ENCODE peak calls at places on chromosomes 7 and 10, in six cellular contexts. L, I, X, E, K and T are unnamed samples.

GRCh38 chr7:259751-260405 is 30.1 kb upstream of the FOXL3 start:
- DNase-seq in L (no peak), I (no peak), X (no peak), E (no peak), K (no peak), T (no peak)

GRCh38 chr7:41339913-41340676 is 362.8 kb downstream of the INHBA start:
- DNase-seq in L (no peak), I (no peak), X (no peak), E (no peak), K (no peak), T (no peak)

GRCh38 chr10:75887981-75888380 is 456.6 kb downstream of the LRMDA start:
- DNase-seq in L (no peak), I (no peak), X (no peak), E (no peak), K (no peak), T (no peak)

GRCh38 chr10:70052462-70053211 is at the start of gene MACROH2A2:
- DNase-seq in L (peak), I (peak), X (no peak), E (peak), K (peak), T (peak)

GRCh38 chr10:5283305-5284158 is 81.2 kb upstream of the UCN3 start:
- DNase-seq in L (peak), I (peak), X (no peak), E (peak), K (peak), T (peak)

GRCh38 chr10:44993226-44993921 is 7.3 kb upstream of the ZNF22 start:
- DNase-seq in L (no peak), I (no peak), X (no peak), E (peak), K (no peak), T (no peak)

GRCh38 chr7:90119178-90119971 is 34.9 kb upstream of the STEAP1 start:
- DNase-seq in L (no peak), I (no peak), X (no peak), E (no peak), K (peak), T (no peak)

GRCh38 chr7:117250245-117250644 is 72.6 kb downstream of the WNT2 start:
- DNase-seq in L (no peak), I (no peak), X (no peak), E (no peak), K (no peak), T (no peak)

GRCh38 chr7:51014811-51015210 is 232.1 kb upstream of the GRB10 start:
- DNase-seq in L (no peak), I (no peak), X (no peak), E (no peak), K (peak), T (no peak)

GRCh38 chr7:68121655-68122054 is 1125.0 kb downstream of the TYW1 start:
- DNase-seq in L (no peak), I (no peak), X (no peak), E (no peak), K (no peak), T (no peak)
- TF ChIP-seq EP300 in L (no peak), I (no peak), X (no peak), E (no peak), K (no peak), T (no peak)

DNA sequence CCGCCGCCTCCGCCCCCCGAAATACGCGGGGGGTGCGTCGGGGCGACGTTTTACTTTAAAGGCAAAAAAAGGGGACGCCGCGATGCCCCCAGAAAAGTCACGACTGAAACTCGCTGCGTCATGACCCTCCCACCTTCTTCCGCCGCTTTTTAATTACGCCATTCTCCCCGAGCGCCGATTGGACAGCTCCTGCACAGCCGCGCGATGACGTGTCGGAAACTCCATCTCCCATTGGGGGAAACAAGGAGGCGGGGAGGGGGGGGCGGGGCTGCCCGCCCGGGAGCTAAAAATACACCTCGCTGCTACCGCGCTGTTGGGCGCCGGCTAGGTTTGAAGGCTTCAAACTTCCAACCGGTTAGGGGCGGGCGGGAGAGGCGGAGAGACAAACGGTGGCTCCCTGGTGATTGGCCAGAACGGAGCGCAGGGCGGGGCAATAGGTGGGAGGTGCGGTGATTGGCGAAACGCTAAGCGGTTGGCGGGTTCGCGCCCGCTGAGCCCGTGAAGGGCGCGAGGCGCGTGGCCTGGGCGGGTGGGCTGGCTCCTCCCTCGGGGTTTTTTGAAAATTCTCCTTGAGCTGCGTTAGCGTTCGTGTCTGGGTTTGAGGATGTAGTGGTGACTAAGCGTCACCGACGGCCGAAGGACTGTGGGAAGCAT is at the start of gene RHEB:
- DNase-seq in L (peak), I (peak), X (peak), E (peak), K (peak), T (peak)
- TF ChIP-seq POLR2A in L (no peak), I (no peak), X (peak), E (peak), K (no peak), T (peak)

DNA sequence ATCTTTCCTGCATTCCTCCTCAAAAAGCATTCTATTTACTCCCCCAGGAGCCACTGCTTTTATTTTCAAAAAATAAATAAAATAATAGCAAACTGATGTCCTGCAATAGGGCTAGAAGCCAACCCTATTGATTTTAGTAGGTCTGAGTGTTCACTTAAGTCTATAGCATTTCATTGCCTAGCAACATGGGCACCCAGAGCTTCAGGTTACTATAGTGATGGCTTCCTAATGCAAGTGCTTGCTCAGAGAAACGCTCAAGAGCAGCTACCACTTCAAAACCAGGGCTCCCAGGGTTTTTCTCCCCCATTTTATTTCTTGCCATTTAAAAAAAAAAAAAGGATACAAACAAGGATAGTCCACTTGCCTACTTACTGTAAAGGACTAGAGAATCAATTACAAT is 133.5 kb downstream of the VPS41 start:
- DNase-seq in L (no peak), I (no peak), X (no peak), E (no peak), K (no peak), T (no peak)
- TF ChIP-seq EP300 in L (no peak), I (no peak), X (no peak), E (no peak), K (no peak), T (no peak)

DNA sequence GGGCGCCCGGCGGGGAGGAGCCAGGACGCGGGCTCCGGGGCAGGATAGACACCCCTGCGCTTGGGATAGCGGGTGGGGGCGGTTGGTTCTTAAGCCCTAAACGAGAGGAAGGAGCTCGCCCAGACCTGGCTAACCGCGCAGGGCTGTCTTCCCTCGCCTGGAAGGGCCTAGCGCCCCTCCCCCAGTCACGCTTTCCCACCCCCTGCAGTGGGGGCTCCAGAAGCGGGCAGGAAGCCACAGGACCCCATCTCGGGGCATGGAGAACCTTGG is 6.5 kb downstream of the SHH start:
- DNase-seq in L (no peak), I (no peak), X (no peak), E (no peak), K (no peak), T (no peak)
- TF ChIP-seq POLR2A in L (no peak), I (no peak), X (no peak), E (no peak), K (no peak), T (no peak)

GRCh38 chr7:36232971-36233550 is 80.0 kb downstream of the EEPD1 start:
- DNase-seq in L (no peak), I (no peak), X (no peak), E (no peak), K (no peak), T (no peak)

GRCh38 chr7:36232555-36232954 is 79.5 kb downstream of the EEPD1 start:
- DNase-seq in L (no peak), I (no peak), X (no peak), E (no peak), K (no peak), T (no peak)

GRCh38 chr7:36236073-36236472 is 83.0 kb downstream of the EEPD1 start:
- DNase-seq in L (no peak), I (no peak), X (no peak), E (no peak), K (peak), T (no peak)

DNA sequence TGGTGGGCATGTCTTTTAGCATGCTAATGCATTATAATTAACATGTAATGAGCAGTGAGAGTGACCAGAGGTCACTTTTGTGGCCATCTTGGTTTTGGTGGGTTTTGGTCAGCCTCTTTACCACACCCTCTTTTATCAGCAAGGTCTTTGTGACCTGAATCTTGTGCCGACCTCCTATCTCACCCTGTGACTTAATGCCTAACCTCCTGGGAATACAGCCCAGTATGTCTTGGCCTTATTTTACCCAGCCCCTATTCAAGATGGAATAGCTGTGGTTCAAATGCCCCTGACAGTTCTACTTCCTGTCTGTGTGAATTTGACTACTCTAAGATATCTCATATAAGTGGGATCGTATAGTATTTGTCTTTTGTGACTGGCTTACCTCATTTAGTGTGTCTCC is 85.1 kb downstream of the EEPD1 start:
- DNase-seq in L (no peak), I (no peak), X (no peak), E (no peak), K (no peak), T (no peak)
- TF ChIP-seq EP300 in L (no peak), I (no peak), X (no peak), E (no peak), K (no peak), T (no peak)

GRCh38 chr10:96043157-96043894 is at the start of gene CCNJ:
- DNase-seq in L (peak), I (peak), X (peak), E (peak), K (peak), T (peak)
- TF ChIP-seq POLR2A in L (peak), I (peak), X (peak), E (peak), K (peak), T (peak)

GRCh38 chr7:158783595-158783994 is 45.7 kb downstream of the ESYT2 start:
- DNase-seq in L (no peak), I (no peak), X (no peak), E (no peak), K (peak), T (no peak)

GRCh38 chr7:158784270-158784669 is 45.0 kb downstream of the ESYT2 start:
- DNase-seq in L (no peak), I (no peak), X (no peak), E (peak), K (peak), T (no peak)

GRCh38 chr7:158781976-158782637 is 47.2 kb downstream of the ESYT2 start:
- DNase-seq in L (no peak), I (no peak), X (no peak), E (no peak), K (peak), T (no peak)

GRCh38 chr7:158781217-158781975 is 47.9 kb downstream of the ESYT2 start:
- DNase-seq in L (no peak), I (no peak), X (no peak), E (no peak), K (no peak), T (no peak)

DNA sequence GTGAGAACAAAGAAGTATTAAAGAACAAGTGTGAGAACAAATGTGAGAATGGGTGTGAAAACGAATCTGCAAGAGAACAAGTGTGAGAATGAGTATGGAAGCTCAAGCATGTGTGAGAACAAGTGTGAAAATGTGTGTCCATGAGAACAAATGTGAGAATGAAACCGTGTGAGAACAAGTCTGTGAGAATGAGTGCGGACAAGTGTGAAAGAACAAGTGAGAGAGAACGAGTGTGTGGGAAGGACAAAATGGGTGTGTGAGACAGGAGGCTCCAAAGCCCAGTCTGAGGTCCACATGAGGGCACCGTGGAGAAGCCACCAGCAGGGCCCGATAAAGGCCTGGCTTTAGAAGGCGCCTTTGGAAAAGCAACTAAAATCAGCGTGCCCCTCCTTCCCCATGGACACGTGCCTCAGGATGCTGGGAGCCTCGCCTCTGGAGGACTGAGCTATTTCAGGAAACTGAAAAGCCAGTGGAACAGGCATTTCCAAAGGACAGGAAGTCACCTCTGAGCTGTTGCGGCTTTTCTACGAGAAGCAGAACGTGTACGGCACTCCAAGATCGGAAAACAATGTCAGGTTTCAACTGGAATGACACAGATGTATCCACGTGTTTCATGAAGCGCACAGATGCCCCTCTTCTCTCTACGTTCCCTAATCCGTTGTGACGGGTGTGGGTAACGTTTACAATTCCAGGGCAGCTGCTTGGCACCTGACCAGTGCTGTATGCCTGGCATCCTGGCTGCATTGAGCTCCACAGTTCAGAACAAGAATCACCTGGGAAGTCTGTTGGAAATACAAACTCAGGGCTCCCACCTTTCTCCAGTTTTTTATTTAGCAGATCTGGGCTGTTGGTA is 46.4 kb downstream of the ESYT2 start:
- DNase-seq in L (no peak), I (peak), X (no peak), E (peak), K (peak), T (peak)
- TF ChIP-seq EP300 in L (no peak), I (no peak), X (no peak), E (peak), K (no peak), T (no peak)

GRCh38 chr10:96122824-96123223 is 7.3 kb upstream of the ZNF518A start:
- DNase-seq in L (no peak), I (no peak), X (no peak), E (no peak), K (no peak), T (no peak)

GRCh38 chr10:96124230-96125141 is 5.6 kb upstream of the ZNF518A start:
- DNase-seq in L (peak), I (peak), X (no peak), E (no peak), K (peak), T (peak)

DNA sequence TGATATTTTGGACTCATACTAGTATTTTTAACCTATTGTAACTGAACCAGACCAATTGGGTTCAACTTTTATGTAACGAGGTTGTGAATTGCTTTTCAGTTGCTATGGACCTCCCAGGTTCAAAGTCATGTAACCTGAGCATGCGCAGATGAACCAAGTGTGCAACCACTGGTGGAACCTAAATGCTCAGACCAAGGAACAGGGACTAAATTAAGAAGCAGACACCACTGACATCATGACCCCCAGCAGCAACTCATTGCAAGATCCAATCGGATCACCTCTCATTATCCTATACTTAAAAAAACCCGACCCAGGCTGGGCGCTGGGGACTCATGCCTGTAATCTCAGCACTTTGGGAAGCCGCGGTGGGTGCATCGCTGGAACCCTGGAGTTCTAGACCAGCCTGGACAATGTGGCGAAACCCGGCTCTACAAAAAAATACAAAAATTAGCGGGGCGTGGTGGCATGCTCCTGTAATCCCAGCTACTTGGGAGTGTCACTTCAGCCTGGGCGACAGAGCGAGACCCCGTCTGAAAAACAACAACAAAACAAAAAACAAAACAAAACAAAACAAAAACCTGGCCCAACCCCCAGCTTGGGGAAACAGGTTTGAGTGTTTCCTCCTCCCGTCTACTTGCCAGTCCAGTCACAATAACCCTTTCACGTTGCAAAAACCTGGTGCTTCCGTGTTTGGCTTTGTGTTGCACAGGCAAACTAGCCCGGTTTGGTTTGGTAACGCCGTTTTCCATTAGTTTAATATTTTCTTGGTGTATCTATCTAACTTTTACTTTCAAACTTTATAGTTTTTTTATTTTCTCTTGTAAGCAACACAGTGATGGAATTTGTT is 11.3 kb upstream of the ZNF518A start:
- DNase-seq in L (no peak), I (peak), X (no peak), E (no peak), K (no peak), T (peak)
- TF ChIP-seq POLR2A in L (no peak), I (no peak), X (no peak), E (no peak), K (no peak), T (no peak)